ENCODE peak calls at places on chromosomes 1 and 21, in six cellular contexts. S, W, O, A, P and F are unnamed samples.

GRCh38 chr1:159040206-159040605 is 30.5 kb downstream of the IFI16 start:
- DNase-seq in S (no peak), W (no peak), O (no peak), A (no peak), P (no peak), F (no peak)

GRCh38 chr1:167454304-167454928 is 63.9 kb downstream of the CD247 start:
- DNase-seq in S (no peak), W (no peak), O (no peak), A (peak), P (no peak), F (peak)

GRCh38 chr1:70518106-70518505 is 107.0 kb downstream of the CTH start:
- DNase-seq in S (no peak), W (no peak), O (no peak), A (no peak), P (no peak), F (no peak)

GRCh38 chr1:27372808-27373690 is 1.6 kb downstream of the FCN3 start:
- DNase-seq in S (no peak), W (no peak), O (no peak), A (no peak), P (no peak), F (no peak)

GRCh38 chr21:29351691-29352090 is 53.0 kb downstream of the BACH1 start:
- DNase-seq in S (no peak), W (no peak), O (no peak), A (no peak), P (no peak), F (no peak)

GRCh38 chr1:175824079-175824478 is 80.7 kb upstream of the TNR start:
- DNase-seq in S (peak), W (no peak), O (no peak), A (no peak), P (no peak), F (peak)

GRCh38 chr1:115142616-115143015 is 53.3 kb upstream of the TSPAN2 start:
- DNase-seq in S (no peak), W (no peak), O (no peak), A (no peak), P (peak), F (no peak)

GRCh38 chr1:117499071-117499470 is 106.8 kb upstream of the TENT5C start:
- DNase-seq in S (no peak), W (no peak), O (no peak), A (no peak), P (no peak), F (no peak)

GRCh38 chr1:33515112-33515511 is 42.7 kb downstream of the ZSCAN20 start:
- DNase-seq in S (no peak), W (no peak), O (no peak), A (peak), P (no peak), F (no peak)

GRCh38 chr1:112396668-112397025 is 633 bp downstream of the CTTNBP2NL start:
- DNase-seq in S (no peak), W (no peak), O (no peak), A (no peak), P (peak), F (no peak)

GRCh38 chr1:107750364-107750959 is 214.5 kb downstream of the VAV3 start:
- DNase-seq in S (peak), W (peak), O (peak), A (peak), P (peak), F (peak)

GRCh38 chr1:1264868-1265272 is 8.8 kb downstream of the UBE2J2 start:
- DNase-seq in S (no peak), W (no peak), O (no peak), A (no peak), P (no peak), F (no peak)

GRCh38 chr1:91523462-91523861 is 22.8 kb downstream of the CDC7 start:
- DNase-seq in S (peak), W (no peak), O (no peak), A (no peak), P (no peak), F (no peak)

GRCh38 chr1:2801046-2801445 is 447 bp downstream of the TTC34 start:
- DNase-seq in S (no peak), W (no peak), O (no peak), A (peak), P (no peak), F (no peak)

GRCh38 chr1:234621657-234622335 is 11.8 kb upstream of the IRF2BP2 start:
- DNase-seq in S (no peak), W (no peak), O (no peak), A (no peak), P (peak), F (no peak)

GRCh38 chr1:2404890-2405511 is 7.4 kb downstream of the PEX10 start:
- DNase-seq in S (no peak), W (no peak), O (no peak), A (no peak), P (no peak), F (no peak)

GRCh38 chr1:171788696-171789095 is 7.2 kb downstream of the METTL13 start:
- DNase-seq in S (no peak), W (no peak), O (no peak), A (no peak), P (no peak), F (no peak)

GRCh38 chr1:147504801-147505303 is 36.4 kb upstream of the BCL9 start:
- DNase-seq in S (no peak), W (peak), O (no peak), A (no peak), P (peak), F (no peak)

GRCh38 chr1:175294179-175294756 is 101.7 kb upstream of the KIAA0040 start:
- DNase-seq in S (no peak), W (no peak), O (no peak), A (no peak), P (no peak), F (no peak)

GRCh38 chr1:42743302-42744029 is 3.4 kb upstream of the CLDN19 start:
- DNase-seq in S (no peak), W (no peak), O (no peak), A (peak), P (no peak), F (no peak)

GRCh38 chr1:101407505-101408211 is 170.8 kb downstream of the S1PR1 start:
- DNase-seq in S (no peak), W (no peak), O (no peak), A (no peak), P (no peak), F (no peak)

GRCh38 chr1:183023601-183024351 is 556 bp downstream of the LAMC1 start:
- DNase-seq in S (peak), W (peak), O (peak), A (peak), P (peak), F (peak)

GRCh38 chr1:37989381-37989930 is 366 bp downstream of the SF3A3 start:
- DNase-seq in S (peak), W (no peak), O (no peak), A (no peak), P (peak), F (peak)

GRCh38 chr1:181179980-181180964 is 91.8 kb downstream of the IER5 start:
- DNase-seq in S (peak), W (peak), O (no peak), A (peak), P (peak), F (peak)

GRCh38 chr1:100700586-100700985 is 19.0 kb upstream of the VCAM1 start:
- DNase-seq in S (no peak), W (no peak), O (no peak), A (no peak), P (no peak), F (no peak)

GRCh38 chr1:156282143-156282478 is 514 bp downstream of the SMG5 start:
- DNase-seq in S (peak), W (no peak), O (no peak), A (no peak), P (no peak), F (no peak)

GRCh38 chr1:182281541-182281940 is 110.0 kb downstream of the GLUL start:
- DNase-seq in S (no peak), W (no peak), O (peak), A (peak), P (no peak), F (no peak)

GRCh38 chr1:15180189-15180588 is 26.6 kb downstream of the TMEM51 start:
- DNase-seq in S (no peak), W (no peak), O (peak), A (peak), P (peak), F (no peak)

GRCh38 chr1:233627376-233627775 is 13.5 kb downstream of the KCNK1 start:
- DNase-seq in S (peak), W (no peak), O (no peak), A (peak), P (no peak), F (peak)

GRCh38 chr1:93346472-93346991 is 825 bp downstream of the DR1 start:
- DNase-seq in S (no peak), W (no peak), O (no peak), A (peak), P (peak), F (no peak)

GRCh38 chr1:218501073-218501612 is 156.0 kb downstream of the TGFB2 start:
- DNase-seq in S (no peak), W (no peak), O (no peak), A (no peak), P (no peak), F (no peak)

GRCh38 chr1:202176949-202177927 is 16.4 kb upstream of the LGR6 start:
- DNase-seq in S (no peak), W (no peak), O (no peak), A (no peak), P (no peak), F (no peak)

GRCh38 chr1:155983191-155984023 is 5.1 kb upstream of the ARHGEF2 start:
- DNase-seq in S (no peak), W (peak), O (no peak), A (no peak), P (peak), F (no peak)

GRCh38 chr1:70210820-70211219 is 5.4 kb upstream of the LRRC40 start:
- DNase-seq in S (no peak), W (no peak), O (no peak), A (no peak), P (no peak), F (no peak)

GRCh38 chr1:46606255-46606965 is 2.3 kb upstream of the MKNK1 start:
- DNase-seq in S (no peak), W (no peak), O (no peak), A (peak), P (peak), F (no peak)

GRCh38 chr1:153678519-153679336 is at the start of gene NPR1:
- DNase-seq in S (no peak), W (peak), O (no peak), A (peak), P (peak), F (no peak)

GRCh38 chr1:157045251-157046218 is at the start of gene ARHGEF11:
- DNase-seq in S (peak), W (peak), O (peak), A (peak), P (peak), F (peak)